ENCODE peak calls at places on chromosomes 16 and 17, in five cellular contexts. W is IMR-90, H is GM12865, P is fibroblast of pulmonary artery, C is BJ. S is an unnamed sample.

GRCh38 chr16:6016530-6017184 is 919.1 kb upstream of the EEF2KMT start:
- DNase-seq in W (no peak), H (no peak), P (peak), C (no peak), S (peak)

GRCh38 chr16:48161906-48162305 is 6.1 kb upstream of the ABCC12 start:
- DNase-seq in W (no peak), H (no peak), P (no peak), C (no peak), S (no peak)

GRCh38 chr16:78230832-78231231 is 131.4 kb downstream of the WWOX start:
- DNase-seq in W (peak), H (no peak), P (peak), C (no peak), S (no peak)

GRCh38 chr17:12627776-12628491 is 37.8 kb upstream of the MYOCD start:
- DNase-seq in W (peak), H (no peak), P (peak), C (no peak), S (no peak)

GRCh38 chr17:78013683-78014467 is 55.4 kb downstream of the TNRC6C start:
- DNase-seq in W (peak), H (peak), P (peak), C (no peak), S (peak)

GRCh38 chr17:40694584-40694983 is 9.0 kb downstream of the KRT24 start:
- DNase-seq in W (no peak), H (no peak), P (no peak), C (no peak), S (no peak)

GRCh38 chr17:68290268-68290954 is 516 bp downstream of the SLC16A6 start:
- DNase-seq in W (no peak), H (peak), P (no peak), C (no peak), S (no peak)

GRCh38 chr16:31427441-31428276 is 501 bp downstream of the COX6A2 start:
- DNase-seq in W (no peak), H (no peak), P (peak), C (no peak), S (no peak)

GRCh38 chr17:72387487-72387886 is 266.7 kb downstream of the SOX9 start:
- DNase-seq in W (peak), H (no peak), P (peak), C (peak), S (peak)

GRCh38 chr16:48911700-48912099 is 301.7 kb upstream of the N4BP1 start:
- DNase-seq in W (peak), H (no peak), P (no peak), C (no peak), S (no peak)

GRCh38 chr16:80731915-80732314 is 72.5 kb downstream of the CDYL2 start:
- DNase-seq in W (no peak), H (no peak), P (no peak), C (no peak), S (no peak)

GRCh38 chr16:88636488-88637265 is 1.7 kb upstream of the IL17C start:
- DNase-seq in W (peak), H (no peak), P (no peak), C (no peak), S (no peak)

GRCh38 chr17:21464611-21465021 is 88.5 kb downstream of the KCNJ12 start:
- DNase-seq in W (no peak), H (no peak), P (no peak), C (no peak), S (no peak)
- H3K4me3 ChIP-seq in W (no peak), H (no peak), P (no peak), C (no peak), S (no peak)

GRCh38 chr17:1487939-1488825 is 4.3 kb downstream of the MYO1C start:
- DNase-seq in W (peak), H (peak), P (peak), C (peak), S (peak)
- TF ChIP-seq CTCF in W (no peak), H (no peak), P (no peak), C (no peak), S (no peak)

GRCh38 chr17:2402517-2402916 is 1.7 kb upstream of the MNT start:
- DNase-seq in W (no peak), H (no peak), P (no peak), C (no peak), S (no peak)

GRCh38 chr17:2401426-2402221 is 764 bp upstream of the MNT start:
- DNase-seq in W (peak), H (peak), P (peak), C (peak), S (peak)

GRCh38 chr17:2400877-2401425 is at the start of gene MNT:
- DNase-seq in W (peak), H (peak), P (peak), C (no peak), S (peak)

GRCh38 chr17:2405247-2405926 is 4.5 kb upstream of the MNT start:
- DNase-seq in W (peak), H (no peak), P (peak), C (peak), S (no peak)

DNA sequence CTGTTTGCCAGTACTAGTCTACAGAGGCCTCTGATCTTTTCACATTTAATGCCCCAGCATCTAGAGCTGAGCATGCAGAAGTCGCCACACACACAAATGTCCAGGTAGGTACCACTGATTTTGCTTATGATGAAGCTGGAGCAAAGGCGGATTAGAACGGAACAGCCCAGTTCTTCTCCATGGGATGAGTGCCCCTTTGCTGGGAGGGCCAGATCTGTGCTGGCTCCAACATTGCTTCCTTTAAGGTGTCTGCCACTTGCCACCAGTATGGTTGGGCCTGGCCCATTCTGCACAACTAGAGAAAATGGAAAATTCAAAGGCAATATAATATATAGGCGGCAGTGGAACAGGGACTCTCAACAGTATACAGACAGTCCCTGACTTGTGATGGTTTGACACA is 2.2 kb upstream of the MNT start:
- DNase-seq in W (no peak), H (no peak), P (no peak), C (no peak), S (no peak)
- H3K4me3 ChIP-seq in W (no peak), H (no peak), P (no peak), C (no peak), S (no peak)

DNA sequence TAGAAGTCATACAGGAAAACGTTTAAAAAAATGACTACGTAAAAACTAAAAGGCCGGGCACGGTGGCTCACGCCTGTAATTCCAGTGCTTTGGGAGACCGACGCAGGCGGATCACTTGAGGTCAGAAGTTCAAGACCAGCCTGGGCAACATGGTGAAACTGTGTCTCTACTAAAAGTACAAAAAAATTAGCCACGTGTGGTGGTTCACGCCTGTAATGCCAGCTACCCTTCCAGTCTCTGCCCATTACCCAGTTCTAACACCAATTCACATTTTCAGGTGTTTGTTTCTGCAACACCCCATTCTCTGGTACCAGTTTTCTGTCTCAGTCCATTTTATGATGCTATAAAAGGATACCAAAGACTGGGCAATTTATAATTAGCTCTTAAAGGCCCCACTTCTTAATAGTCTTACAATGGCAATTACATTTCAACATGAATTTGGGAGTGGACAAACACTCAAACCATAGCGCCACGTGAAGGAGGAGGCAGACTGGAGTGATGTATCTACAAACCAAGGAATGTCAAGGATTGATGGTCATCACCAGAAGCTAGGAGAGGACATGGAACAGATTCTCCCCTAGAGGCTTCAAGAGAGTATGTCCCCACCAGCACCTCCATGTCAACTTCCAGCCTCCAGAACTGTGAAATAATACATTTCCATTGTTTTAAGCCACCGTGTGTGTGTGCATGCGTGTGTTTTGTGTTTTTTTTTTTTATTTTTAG is 791 bp upstream of the C17orf75 start:
- DNase-seq in W (no peak), H (no peak), P (no peak), C (no peak), S (no peak)
- TF ChIP-seq CTCF in W (no peak), H (no peak), P (no peak), C (no peak), S (no peak)

GRCh38 chr16:87351320-87351698 is 32.3 kb downstream of the FBXO31 start:
- DNase-seq in W (no peak), H (no peak), P (no peak), C (no peak), S (no peak)
- H3K4me3 ChIP-seq in W (no peak), H (no peak), P (no peak), C (no peak), S (no peak)

GRCh38 chr17:3049705-3050295 is 13.6 kb downstream of the OR1D5 start:
- DNase-seq in W (no peak), H (no peak), P (no peak), C (no peak), S (no peak)
- TF ChIP-seq CTCF in W (no peak), H (no peak), P (no peak), C (no peak), S (no peak)

DNA sequence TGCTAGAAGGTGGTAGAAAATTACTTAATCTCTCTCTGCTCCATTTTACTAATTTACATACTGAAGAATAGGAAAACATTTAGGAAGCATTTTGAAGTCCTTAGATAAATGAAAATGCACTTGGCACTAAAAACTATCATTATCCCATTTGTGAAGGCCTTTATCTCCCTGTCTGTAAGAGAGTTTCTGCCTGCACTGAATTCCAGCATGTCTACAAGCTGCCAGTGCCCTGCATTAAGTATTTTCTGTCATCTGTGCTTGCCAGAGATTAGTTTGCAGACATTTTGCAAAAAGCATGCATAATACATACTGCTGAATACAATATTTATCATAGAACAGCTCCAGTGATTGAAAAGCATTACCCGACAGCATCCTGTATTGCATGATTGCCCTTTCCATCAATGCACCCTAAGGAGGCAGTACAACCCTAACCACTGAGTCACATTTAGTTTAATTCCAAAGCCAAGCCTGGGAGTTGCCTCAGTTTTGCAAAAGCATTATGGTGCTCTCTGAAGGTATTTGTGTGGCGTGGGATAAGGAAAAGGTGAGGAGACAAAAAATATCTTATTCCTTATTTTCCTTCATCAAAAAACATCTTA is 280.2 kb upstream of the TOM1L1 start:
- DNase-seq in W (no peak), H (no peak), P (no peak), C (no peak), S (no peak)
- H3K4me3 ChIP-seq in W (no peak), H (no peak), P (no peak), C (no peak), S (no peak)

GRCh38 chr16:83792391-83792790 is 15.4 kb upstream of the HSBP1 start:
- DNase-seq in W (no peak), H (no peak), P (no peak), C (no peak), S (no peak)
- TF ChIP-seq CTCF in W (no peak), H (no peak), P (no peak), C (no peak), S (no peak)

GRCh38 chr16:11500720-11501346 is 85.9 kb downstream of the LITAF start:
- DNase-seq in W (no peak), H (no peak), P (no peak), C (no peak), S (no peak)

GRCh38 chr16:11502239-11502638 is 84.5 kb downstream of the LITAF start:
- DNase-seq in W (no peak), H (no peak), P (no peak), C (no peak), S (no peak)

GRCh38 chr16:11499295-11500089 is 87.2 kb downstream of the LITAF start:
- DNase-seq in W (no peak), H (no peak), P (no peak), C (no peak), S (no peak)

GRCh38 chr16:11503566-11503965 is 83.2 kb downstream of the LITAF start:
- DNase-seq in W (no peak), H (no peak), P (no peak), C (no peak), S (no peak)

DNA sequence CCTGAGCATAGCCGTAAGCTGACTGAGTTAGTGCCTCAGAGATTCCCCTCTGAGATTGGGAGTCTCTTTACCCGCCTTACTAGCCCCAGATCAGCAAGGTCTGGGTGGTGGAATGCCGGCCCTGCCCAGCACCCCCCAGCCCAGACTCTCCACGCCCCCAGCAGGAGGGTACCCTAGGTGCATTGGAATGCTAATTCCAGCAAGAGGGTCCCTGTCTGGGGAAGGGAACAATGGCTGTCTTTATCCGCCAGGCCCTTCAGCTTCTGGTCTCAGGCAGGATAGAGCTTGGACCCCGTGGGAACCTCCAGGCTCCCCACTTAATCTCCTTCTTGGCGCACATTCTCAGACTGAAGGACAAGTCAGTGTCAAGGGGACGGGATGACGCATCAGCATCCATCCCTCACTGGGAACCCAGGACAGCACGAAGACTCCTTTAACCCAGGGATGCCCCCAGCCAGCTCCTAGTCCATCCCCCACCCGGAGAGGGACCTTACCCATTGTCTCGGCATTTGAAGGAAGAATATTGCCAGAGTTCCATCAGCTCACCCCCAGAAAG is 85.1 kb downstream of the LITAF start:
- DNase-seq in W (no peak), H (no peak), P (no peak), C (no peak), S (no peak)
- H3K4me3 ChIP-seq in W (no peak), H (no peak), P (no peak), C (no peak), S (no peak)

GRCh38 chr16:58494981-58495860 is 4.7 kb upstream of the NDRG4 start:
- DNase-seq in W (peak), H (peak), P (peak), C (peak), S (peak)
- TF ChIP-seq CTCF in W (peak), H (peak), P (peak), C (peak), S (peak)

S was measured in astrocyte of the cerebellum.